ENCODE peak calls at places on chromosomes 11 and 22, in four cellular contexts. O, M, Z and N are unnamed samples.
A peak's percentile ranks its signal among the peaks of the same experiment; 100 is the strongest.

GRCh38 chr22:30855677-30856518 is 112.7 kb downstream of the MORC2 start:
- DNase-seq in O (no peak), M (peak; percentile 6), Z (peak; percentile 7), N (no peak)

GRCh38 chr11:29432719-29433325 is 584.0 kb downstream of the KCNA4 start:
- DNase-seq in O (no peak), M (no peak), Z (no peak), N (no peak)

GRCh38 chr11:1336836-1337646 is 27.6 kb upstream of the TOLLIP start:
- DNase-seq in O (peak; percentile 43), M (no peak), Z (no peak), N (peak; percentile 89)

GRCh38 chr11:65434057-65434666 is 11.6 kb downstream of the NEAT1 start:
- DNase-seq in O (no peak), M (no peak), Z (no peak), N (no peak)

GRCh38 chr11:111162306-111162705 is 83.2 kb upstream of the POU2AF2 start:
- DNase-seq in O (no peak), M (no peak), Z (no peak), N (no peak)

GRCh38 chr11:69467196-69467595 is 14.3 kb upstream of the LINC01488 start:
- DNase-seq in O (peak; percentile 5), M (no peak), Z (no peak), N (peak; percentile 12)

GRCh38 chr11:85810871-85811611 is at the start of gene SYTL2:
- DNase-seq in O (peak; percentile 70), M (peak; percentile 37), Z (peak; percentile 82), N (peak; percentile 94)

GRCh38 chr11:99068832-99069231 is 48.1 kb downstream of the CNTN5 start:
- DNase-seq in O (no peak), M (no peak), Z (no peak), N (no peak)

GRCh38 chr11:110349109-110349996 is 52.9 kb upstream of the RDX start:
- DNase-seq in O (no peak), M (no peak), Z (no peak), N (no peak)

GRCh38 chr11:74696932-74697687 is 34.1 kb downstream of the CHRDL2 start:
- DNase-seq in O (peak; percentile 83), M (peak; percentile 64), Z (peak; percentile 77), N (peak; percentile 96)

GRCh38 chr11:66457826-66458225 is 8.9 kb upstream of the PELI3 start:
- DNase-seq in O (no peak), M (no peak), Z (no peak), N (no peak)

GRCh38 chr22:41308544-41308947 is 7.2 kb downstream of the ZC3H7B start:
- DNase-seq in O (no peak), M (no peak), Z (no peak), N (no peak)

GRCh38 chr22:24190159-24190540 is 8.9 kb downstream of the SUSD2 start:
- DNase-seq in O (peak; percentile 15), M (no peak), Z (no peak), N (peak; percentile 72)

GRCh38 chr11:73752216-73752867 is 8.5 kb downstream of the RAB6A start:
- DNase-seq in O (no peak), M (no peak), Z (no peak), N (no peak)

GRCh38 chr11:108432783-108433182 is 34.5 kb downstream of the C11orf65 start:
- DNase-seq in O (no peak), M (no peak), Z (no peak), N (no peak)

GRCh38 chr22:31995046-31995445 is 48.0 kb upstream of the SLC5A1 start:
- DNase-seq in O (no peak), M (no peak), Z (no peak), N (no peak)

GRCh38 chr11:61045271-61045670 is 57.0 kb upstream of the CD5 start:
- DNase-seq in O (no peak), M (no peak), Z (no peak), N (no peak)

GRCh38 chr11:29914203-29914930 is 102.5 kb downstream of the KCNA4 start:
- DNase-seq in O (no peak), M (no peak), Z (no peak), N (no peak)

GRCh38 chr11:31160504-31161422 is 208.8 kb downstream of the DCDC1 start:
- DNase-seq in O (no peak), M (no peak), Z (no peak), N (no peak)

GRCh38 chr11:85718991-85719807 is 33.2 kb upstream of the CCDC89 start:
- DNase-seq in O (peak; percentile 30), M (peak; percentile 22), Z (no peak), N (peak; percentile 82)

GRCh38 chr11:123742334-123742733 is 874 bp upstream of the ZNF202 start:
- DNase-seq in O (no peak), M (no peak), Z (no peak), N (no peak)

GRCh38 chr11:78822931-78823423 is 248.3 kb upstream of the NARS2 start:
- DNase-seq in O (peak; percentile 25), M (no peak), Z (no peak), N (no peak)

GRCh38 chr11:94882931-94883330 is 90.4 kb downstream of the CWC15 start:
- DNase-seq in O (no peak), M (no peak), Z (no peak), N (no peak)

GRCh38 chr22:37179622-37180420 is 8.2 kb downstream of the C1QTNF6 start:
- DNase-seq in O (no peak), M (no peak), Z (no peak), N (peak; percentile 77)

GRCh38 chr22:19876314-19876940 is 21.8 kb upstream of the GNB1L start:
- DNase-seq in O (peak; percentile 6), M (no peak), Z (no peak), N (peak; percentile 72)

GRCh38 chr11:112670806-112671570 is 290.2 kb upstream of the NCAM1 start:
- DNase-seq in O (no peak), M (no peak), Z (no peak), N (no peak)

GRCh38 chr22:48799227-48799970 is 1028.3 kb downstream of the BRD1 start:
- DNase-seq in O (no peak), M (no peak), Z (no peak), N (no peak)

GRCh38 chr22:46592390-46592872 is 27.8 kb upstream of the GRAMD4 start:
- DNase-seq in O (peak; percentile 60), M (no peak), Z (no peak), N (peak; percentile 83)
- TF ChIP-seq CTCF in O (no peak), M (no peak), Z (no peak), N (no peak)

GRCh38 chr11:77046060-77046501 is 11.9 kb downstream of the B3GNT6 start:
- DNase-seq in O (no peak), M (no peak), Z (peak; percentile 67), N (no peak)
- H3K4me3 ChIP-seq in O (no peak overlapping the region), M (no peak overlapping the region), Z (peak overlapping the region; percentile 28), N (no peak overlapping the region)

GRCh38 chr11:3106736-3107524 is 49.7 kb upstream of the CARS1 start:
- DNase-seq in O (no peak), M (no peak), Z (peak; percentile 20), N (peak; percentile 60)
- TF ChIP-seq CTCF in O (no peak), M (no peak), Z (no peak), N (no peak)

GRCh38 chr11:102115557-102115956 is 5.3 kb downstream of the YAP1 start:
- DNase-seq in O (no peak), M (no peak), Z (no peak), N (no peak)
- H3K4me3 ChIP-seq in O (no peak overlapping the region), M (no peak overlapping the region), Z (peak overlapping the region; percentile 2), N (no peak overlapping the region)